ENCODE peak calls at places on chromosomes 11 and 22, in nine cellular contexts. L is astrocyte of the hippocampus, E is NCI-H526 treated with DMSO at 0.1 percent for 48 hours, K is frontal cortex, M is NCI-H1417, X is astrocyte of the cerebellum, H is transverse colon, T is SK-N-MC, Z is cardiac fibroblast. S is an unnamed sample.

GRCh38 chr11:103735497-103736032 is 300.9 kb upstream of the DDI1 start:
- DNase-seq in L (peak), E (no peak), K (no peak), M (no peak), X (no peak), H (no peak), T (no peak), Z (no peak), S (no peak)

GRCh38 chr11:10233581-10233980 is 60.4 kb downstream of the SBF2 start:
- DNase-seq in L (peak), E (no peak), K (no peak), M (no peak), X (peak), H (no peak), T (no peak), Z (peak), S (no peak)

GRCh38 chr11:117874253-117874909 is 2.1 kb downstream of the FXYD6 start:
- DNase-seq in L (no peak), E (no peak), K (no peak), M (peak), X (no peak), H (no peak), T (no peak), Z (no peak), S (no peak)

GRCh38 chr11:6319879-6320410 is 356 bp downstream of the CAVIN3 start:
- DNase-seq in L (peak), E (no peak), K (peak), M (no peak), X (peak), H (peak), T (no peak), Z (peak), S (no peak)

GRCh38 chr11:98507208-98507607 is 513.5 kb upstream of the CNTN5 start:
- DNase-seq in L (no peak), E (no peak), K (no peak), M (no peak), X (no peak), H (no peak), T (no peak), Z (no peak), S (no peak)

GRCh38 chr22:30007361-30007760 is 72.9 kb upstream of the HORMAD2 start:
- DNase-seq in L (no peak), E (no peak), K (no peak), M (no peak), X (no peak), H (no peak), T (no peak), Z (no peak), S (no peak)

GRCh38 chr11:106121570-106122320 is 44.3 kb downstream of the AASDHPPT start:
- DNase-seq in L (peak), E (no peak), K (no peak), M (no peak), X (no peak), H (no peak), T (no peak), Z (peak), S (no peak)

GRCh38 chr11:126339866-126340434 is 15.5 kb upstream of the ST3GAL4 start:
- DNase-seq in L (peak), E (no peak), K (no peak), M (no peak), X (no peak), H (no peak), T (no peak), Z (peak), S (no peak)

GRCh38 chr22:45481661-45482060 is 21.0 kb upstream of the FBLN1 start:
- DNase-seq in L (no peak), E (no peak), K (no peak), M (no peak), X (no peak), H (no peak), T (no peak), Z (no peak), S (no peak)

GRCh38 chr11:20327377-20327776 is 36.1 kb upstream of the HTATIP2 start:
- DNase-seq in L (no peak), E (no peak), K (no peak), M (no peak), X (no peak), H (no peak), T (no peak), Z (no peak), S (no peak)

GRCh38 chr11:97883086-97883485 is 1137.7 kb upstream of the CNTN5 start:
- DNase-seq in L (peak), E (no peak), K (no peak), M (no peak), X (no peak), H (no peak), T (no peak), Z (peak), S (no peak)

GRCh38 chr22:30087611-30088010 is 7.3 kb downstream of the HORMAD2 start:
- DNase-seq in L (no peak), E (no peak), K (no peak), M (no peak), X (no peak), H (no peak), T (no peak), Z (no peak), S (no peak)

GRCh38 chr11:113505541-113506375 is 30.6 kb upstream of the DRD2 start:
- DNase-seq in L (peak), E (peak), K (peak), M (peak), X (peak), H (no peak), T (no peak), Z (peak), S (peak)

GRCh38 chr11:7300281-7300680 is 48.6 kb downstream of the SYT9 start:
- DNase-seq in L (no peak), E (no peak), K (no peak), M (no peak), X (no peak), H (no peak), T (no peak), Z (no peak), S (no peak)

GRCh38 chr11:73481626-73482025 is 105.4 kb downstream of the RELT start:
- DNase-seq in L (no peak), E (peak), K (no peak), M (no peak), X (no peak), H (no peak), T (no peak), Z (no peak), S (no peak)

GRCh38 chr22:30605449-30606110 is 1.4 kb upstream of the TCN2 start:
- DNase-seq in L (peak), E (peak), K (peak), M (peak), X (no peak), H (peak), T (no peak), Z (peak), S (no peak)

GRCh38 chr11:45371251-45371749 is 85.2 kb upstream of the SYT13 start:
- DNase-seq in L (peak), E (peak), K (peak), M (peak), X (peak), H (peak), T (no peak), Z (peak), S (peak)

GRCh38 chr11:81345609-81346008 is 1388.1 kb downstream of the FAM181B start:
- DNase-seq in L (no peak), E (no peak), K (no peak), M (no peak), X (no peak), H (no peak), T (no peak), Z (no peak), S (no peak)

GRCh38 chr11:113570906-113571305 is 95.7 kb upstream of the DRD2 start:
- DNase-seq in L (no peak), E (no peak), K (no peak), M (no peak), X (no peak), H (no peak), T (no peak), Z (no peak), S (no peak)

GRCh38 chr22:36325163-36326031 is 62.4 kb downstream of the MYH9 start:
- DNase-seq in L (peak), E (no peak), K (no peak), M (no peak), X (peak), H (peak), T (no peak), Z (peak), S (no peak)

GRCh38 chr11:35615911-35616900 is 2.1 kb upstream of the FJX1 start:
- DNase-seq in L (peak), E (peak), K (peak), M (peak), X (no peak), H (no peak), T (no peak), Z (peak), S (no peak)

GRCh38 chr11:77249427-77249826 is 52.1 kb downstream of the GDPD4 start:
- DNase-seq in L (peak), E (no peak), K (no peak), M (no peak), X (no peak), H (no peak), T (no peak), Z (peak), S (no peak)

GRCh38 chr11:126485021-126485781 is 129.7 kb downstream of the ST3GAL4 start:
- DNase-seq in L (no peak), E (peak), K (no peak), M (no peak), X (no peak), H (no peak), T (no peak), Z (peak), S (no peak)

GRCh38 chr22:30910358-30910757 is 58.2 kb downstream of the MORC2 start:
- DNase-seq in L (no peak), E (no peak), K (no peak), M (no peak), X (no peak), H (no peak), T (no peak), Z (no peak), S (no peak)

GRCh38 chr11:72353861-72354260 is 80.5 kb downstream of the CLPB start:
- DNase-seq in L (no peak), E (no peak), K (no peak), M (peak), X (no peak), H (no peak), T (no peak), Z (peak), S (no peak)

GRCh38 chr22:47247609-47248240 is 485.3 kb downstream of the TBC1D22A start:
- DNase-seq in L (no peak), E (no peak), K (no peak), M (no peak), X (no peak), H (no peak), T (no peak), Z (no peak), S (no peak)

GRCh38 chr11:69487391-69487790 is 5.9 kb downstream of the LINC01488 start:
- DNase-seq in L (no peak), E (no peak), K (no peak), M (no peak), X (no peak), H (no peak), T (no peak), Z (no peak), S (no peak)

GRCh38 chr22:49517721-49518120 is 310.0 kb downstream of the BRD1 start:
- DNase-seq in L (no peak), E (no peak), K (no peak), M (no peak), X (no peak), H (no peak), T (no peak), Z (no peak), S (no peak)

GRCh38 chr11:95072948-95073347 is 6.2 kb downstream of the SRSF8 start:
- DNase-seq in L (no peak), E (no peak), K (no peak), M (no peak), X (no peak), H (no peak), T (no peak), Z (no peak), S (no peak)

GRCh38 chr11:10413268-10413667 is 41.8 kb upstream of the AMPD3 start:
- DNase-seq in L (no peak), E (peak), K (no peak), M (no peak), X (no peak), H (peak), T (no peak), Z (peak), S (no peak)

GRCh38 chr11:16011396-16011795 is 344.9 kb downstream of the SOX6 start:
- DNase-seq in L (no peak), E (no peak), K (no peak), M (no peak), X (no peak), H (no peak), T (no peak), Z (no peak), S (no peak)

GRCh38 chr22:49614966-49615965 is 212.4 kb downstream of the BRD1 start:
- DNase-seq in L (no peak), E (no peak), K (no peak), M (no peak), X (no peak), H (no peak), T (no peak), Z (no peak), S (no peak)

GRCh38 chr11:46914363-46914762 is 4.0 kb downstream of the LRP4 start:
- DNase-seq in L (peak), E (no peak), K (no peak), M (no peak), X (no peak), H (no peak), T (no peak), Z (peak), S (no peak)